ENCODE peak calls at places on chromosomes 13 and 19, in seven cellular contexts. E is HCT116, P is H1, T is SK-N-SH, V is K562, F is HepG2, H is GM12878. N is an unnamed sample.

GRCh38 chr13:97030705-97031452 is 36.6 kb upstream of the OXGR1 start:
- DNase-seq in P (no peak), V (peak), T (peak), H (no peak), F (peak), E (peak), N (peak)

GRCh38 chr19:51948979-51949378 is 21.7 kb downstream of the ZNF613 start:
- DNase-seq in P (no peak), F (no peak), T (peak), V (peak), H (no peak), E (no peak), N (no peak)

GRCh38 chr19:42251572-42251990 is 3.3 kb downstream of the ERF start:
- DNase-seq in P (no peak), V (no peak), E (no peak), F (no peak), H (no peak), T (no peak), N (no peak)

GRCh38 chr13:46168818-46169217 is 13.2 kb downstream of the LCP1 start:
- DNase-seq in H (no peak), E (no peak), V (no peak), T (no peak), F (no peak), P (no peak), N (no peak)

GRCh38 chr13:82878536-82878935 is 1003.7 kb downstream of the SLITRK1 start:
- DNase-seq in E (no peak), V (no peak), P (no peak), T (no peak), F (no peak), H (no peak), N (no peak)

GRCh38 chr13:27592865-27593264 is 27.5 kb downstream of the LNX2 start:
- DNase-seq in V (no peak), H (no peak), E (no peak), F (no peak), T (no peak), P (no peak), N (no peak)

GRCh38 chr13:37360556-37360955 is 238.0 kb downstream of the POSTN start:
- DNase-seq in H (no peak), E (no peak), F (no peak), V (no peak), P (no peak), T (no peak), N (no peak)

GRCh38 chr13:94433055-94433947 is 46.2 kb downstream of the DCT start:
- DNase-seq in E (no peak), T (no peak), H (no peak), V (peak), P (peak), F (peak), N (no peak)

GRCh38 chr19:35995655-35995993 is 636 bp downstream of the SDHAF1 start:
- DNase-seq in V (peak), P (peak), H (no peak), E (no peak), T (peak), F (peak), N (peak)

GRCh38 chr13:98957731-98958442 is 20.0 kb downstream of the DOCK9 start:
- DNase-seq in P (peak), T (no peak), E (no peak), F (no peak), H (no peak), V (no peak), N (no peak)

GRCh38 chr19:34066007-34066656 is 106.2 kb upstream of the LSM14A start:
- DNase-seq in P (no peak), F (no peak), V (no peak), H (no peak), E (no peak), T (no peak), N (no peak)

GRCh38 chr19:14472202-14472961 is 2.8 kb downstream of the PTGER1 start:
- DNase-seq in E (peak), F (no peak), T (peak), P (peak), V (peak), H (no peak), N (peak)

GRCh38 chr13:25881946-25882574 is 169.8 kb downstream of the SHISA2 start:
- DNase-seq in P (no peak), E (no peak), F (no peak), V (no peak), T (peak), H (no peak), N (no peak)

GRCh38 chr19:57946316-57946715 is 1.2 kb downstream of the ZNF256 start:
- DNase-seq in H (no peak), F (no peak), E (no peak), V (no peak), P (no peak), T (no peak), N (no peak)

GRCh38 chr13:34247596-34247995 is 429.6 kb downstream of the RFC3 start:
- DNase-seq in V (no peak), F (no peak), E (no peak), H (no peak), T (no peak), P (no peak), N (no peak)

GRCh38 chr19:10007811-10008211 is 2.5 kb downstream of the COL5A3 start:
- DNase-seq in H (no peak), P (no peak), V (no peak), T (peak), F (no peak), E (no peak), N (no peak)

GRCh38 chr13:49791214-49791752 is 1.2 kb downstream of the KPNA3 start:
- DNase-seq in V (no peak), F (peak), H (peak), T (peak), P (no peak), E (no peak), N (peak)

GRCh38 chr13:50410921-50411712 is 395.9 kb downstream of the KCNRG start:
- DNase-seq in V (peak), T (no peak), H (no peak), E (peak), F (peak), P (no peak), N (no peak)

GRCh38 chr13:48973845-48974431 is 1.8 kb upstream of the FNDC3A start:
- DNase-seq in P (no peak), V (no peak), H (no peak), E (no peak), F (no peak), T (no peak), N (no peak)

GRCh38 chr13:113917096-113917495 is 53.2 kb upstream of the GAS6 start:
- DNase-seq in P (no peak), V (no peak), H (no peak), T (no peak), E (no peak), F (no peak), N (no peak)

GRCh38 chr13:102328909-102329308 is 72.9 kb downstream of the FGF14 start:
- DNase-seq in H (no peak), F (no peak), T (no peak), E (no peak), P (no peak), V (no peak), N (no peak)

GRCh38 chr19:21908066-21908465 is 72.1 kb upstream of the ZNF43 start:
- DNase-seq in E (no peak), P (no peak), H (no peak), V (no peak), T (no peak), F (no peak), N (no peak)

GRCh38 chr19:33689886-33690285 is 68.1 kb downstream of the CHST8 start:
- DNase-seq in T (peak), V (no peak), P (no peak), H (no peak), F (no peak), E (no peak), N (no peak)

GRCh38 chr13:23751195-23751594 is 138.0 kb downstream of the MIPEP start:
- DNase-seq in H (peak), F (peak), T (no peak), V (no peak), P (no peak), E (no peak), N (no peak)

GRCh38 chr19:36032251-36033104 is at the start of gene CLIP3:
- DNase-seq in P (peak), F (no peak), V (no peak), H (no peak), E (no peak), T (peak), N (no peak)

GRCh38 chr13:30745917-30746686 is 10.8 kb downstream of the ALOX5AP start:
- DNase-seq in E (no peak), P (no peak), T (peak), V (no peak), H (no peak), F (peak), N (no peak)

GRCh38 chr13:114146173-114146572 is 13.8 kb upstream of the RASA3 start:
- DNase-seq in V (no peak), F (no peak), H (no peak), T (no peak), P (no peak), E (no peak), N (no peak)

GRCh38 chr19:18915639-18916038 is 3.5 kb downstream of the COPE start:
- DNase-seq in F (peak), P (peak), E (peak), H (no peak), T (peak), V (no peak), N (peak)

GRCh38 chr19:48835734-48836088 is 580 bp downstream of the HSD17B14 start:
- DNase-seq in T (peak), H (peak), E (peak), V (peak), P (peak), F (peak), N (peak)

GRCh38 chr13:30869491-30869890 is 36.6 kb upstream of the MEDAG start:
- DNase-seq in T (no peak), E (no peak), F (no peak), P (no peak), V (no peak), H (no peak), N (no peak)

GRCh38 chr13:78160793-78161192 is 242.2 kb upstream of the EDNRB start:
- DNase-seq in T (no peak), E (no peak), V (no peak), H (no peak), F (no peak), P (no peak), N (no peak)

GRCh38 chr13:75468098-75468497 is 13.9 kb downstream of the TBC1D4 start:
- DNase-seq in P (no peak), T (no peak), E (no peak), H (no peak), V (no peak), F (no peak), N (no peak)

GRCh38 chr19:57212109-57212508 is 18.7 kb upstream of the AURKC start:
- DNase-seq in F (no peak), E (no peak), V (no peak), T (no peak), P (no peak), H (no peak), N (no peak)

GRCh38 chr19:460877-461609 is at the start of gene SHC2:
- DNase-seq in F (no peak), H (no peak), T (peak), E (no peak), P (no peak), V (peak), N (no peak)

GRCh38 chr19:35932291-35932936 is 3.8 kb upstream of the LRFN3 start:
- DNase-seq in T (no peak), F (no peak), E (no peak), V (no peak), H (no peak), P (no peak), N (no peak)

GRCh38 chr13:94009696-94010095 is 469.8 kb downstream of the DCT start:
- DNase-seq in V (no peak), H (no peak), F (no peak), E (no peak), P (no peak), T (no peak), N (no peak)

GRCh38 chr13:106376411-106377112 is 158.9 kb downstream of the EFNB2 start:
- DNase-seq in P (no peak), V (no peak), F (no peak), E (peak), T (no peak), H (no peak), N (no peak)

GRCh38 chr19:49889687-49890348 is 6.9 kb downstream of the IL4I1 start:
- DNase-seq in F (no peak), E (peak), P (peak), T (peak), V (peak), H (no peak), N (no peak)

GRCh38 chr13:49633687-49634086 is 5.4 kb downstream of the ARL11 start:
- DNase-seq in V (no peak), T (no peak), E (no peak), P (no peak), F (no peak), H (no peak), N (no peak)

GRCh38 chr19:47378246-47378645 is 29.1 kb downstream of the DHX34 start:
- DNase-seq in P (no peak), H (no peak), F (no peak), E (no peak), T (no peak), V (no peak), N (no peak)

DNA sequence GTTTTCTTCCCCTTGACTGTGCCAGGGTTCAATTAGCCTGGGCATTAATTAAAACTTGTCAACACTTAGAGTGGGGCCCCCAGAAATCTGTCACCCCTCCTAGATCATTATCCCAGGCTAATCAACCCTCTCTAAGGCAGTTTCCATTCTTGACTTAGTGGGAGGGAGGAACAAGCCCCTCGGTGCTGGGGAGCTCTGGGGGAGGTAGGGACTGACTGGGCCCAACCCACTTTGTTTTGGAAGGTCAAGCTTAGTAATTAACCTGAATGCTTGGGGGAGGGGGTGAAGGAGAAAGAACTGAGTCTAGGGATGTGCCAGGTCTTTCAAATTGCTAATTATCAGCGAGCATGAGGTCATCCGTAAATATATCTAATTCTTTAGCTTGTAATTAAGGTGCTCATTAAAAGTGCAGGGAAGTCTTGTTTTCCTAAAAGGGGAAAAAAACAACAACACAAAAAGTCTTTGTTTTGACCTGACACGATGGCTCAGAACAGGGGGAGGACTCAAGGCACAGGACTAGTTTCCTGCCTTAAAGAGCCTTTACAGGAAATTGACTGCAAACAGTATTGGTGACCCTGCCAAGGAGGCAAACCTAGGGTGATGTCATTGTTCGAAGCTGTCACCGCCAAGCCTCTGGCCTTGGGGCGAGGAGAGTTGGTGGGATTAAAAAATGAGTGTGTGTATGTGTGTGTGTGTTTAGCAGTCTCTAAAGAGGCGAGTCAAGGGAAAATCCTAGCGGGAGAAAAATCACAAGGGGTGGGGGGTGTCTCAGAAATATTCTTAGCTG is 19.4 kb downstream of the ACTN4 start:
- DNase-seq in V (no peak), H (no peak), E (no peak), P (no peak), T (no peak), F (no peak), N (peak)
- TF ChIP-seq JUND in V (no peak), H (no peak), E (no peak), P (no peak), T (no peak), F (no peak), N (no peak)

GRCh38 chr19:46076951-46077814 is 36.4 kb upstream of the IGFL4 start:
- DNase-seq in T (peak), F (peak), E (peak), H (no peak), P (peak), V (peak), N (peak)
- TF ChIP-seq JUND in T (no peak), F (no peak), E (no peak), H (no peak), P (peak), V (peak), N (no peak)

GRCh38 chr19:11435057-11435832 is at the start of the genes ODAD3 and PRKCSH:
- DNase-seq in P (peak), F (peak), V (peak), T (peak), H (peak), E (peak), N (peak)

GRCh38 chr19:11434703-11435056 is 241 bp downstream of the ODAD3 start:
- DNase-seq in T (no peak), H (no peak), E (no peak), P (no peak), V (no peak), F (no peak), N (no peak)

GRCh38 chr19:11437955-11438354 is 2.5 kb downstream of the PRKCSH start:
- DNase-seq in E (no peak), V (no peak), H (no peak), P (no peak), F (no peak), T (no peak), N (no peak)

GRCh38 chr19:11435833-11436313 is 438 bp downstream of the PRKCSH start:
- DNase-seq in H (no peak), P (no peak), V (peak), F (no peak), T (peak), E (no peak), N (no peak)
- TF ChIP-seq JUND in H (no peak), P (no peak), V (no peak), F (no peak), T (no peak), E (no peak), N (no peak)

GRCh38 chr13:110470272-110471009 is 91.1 kb downstream of the RAB20 start:
- DNase-seq in V (no peak), F (no peak), E (no peak), P (no peak), H (no peak), T (peak), N (no peak)
- TF ChIP-seq JUND in V (no peak), F (no peak), E (no peak), P (no peak), H (no peak), T (no peak), N (no peak)

DNA sequence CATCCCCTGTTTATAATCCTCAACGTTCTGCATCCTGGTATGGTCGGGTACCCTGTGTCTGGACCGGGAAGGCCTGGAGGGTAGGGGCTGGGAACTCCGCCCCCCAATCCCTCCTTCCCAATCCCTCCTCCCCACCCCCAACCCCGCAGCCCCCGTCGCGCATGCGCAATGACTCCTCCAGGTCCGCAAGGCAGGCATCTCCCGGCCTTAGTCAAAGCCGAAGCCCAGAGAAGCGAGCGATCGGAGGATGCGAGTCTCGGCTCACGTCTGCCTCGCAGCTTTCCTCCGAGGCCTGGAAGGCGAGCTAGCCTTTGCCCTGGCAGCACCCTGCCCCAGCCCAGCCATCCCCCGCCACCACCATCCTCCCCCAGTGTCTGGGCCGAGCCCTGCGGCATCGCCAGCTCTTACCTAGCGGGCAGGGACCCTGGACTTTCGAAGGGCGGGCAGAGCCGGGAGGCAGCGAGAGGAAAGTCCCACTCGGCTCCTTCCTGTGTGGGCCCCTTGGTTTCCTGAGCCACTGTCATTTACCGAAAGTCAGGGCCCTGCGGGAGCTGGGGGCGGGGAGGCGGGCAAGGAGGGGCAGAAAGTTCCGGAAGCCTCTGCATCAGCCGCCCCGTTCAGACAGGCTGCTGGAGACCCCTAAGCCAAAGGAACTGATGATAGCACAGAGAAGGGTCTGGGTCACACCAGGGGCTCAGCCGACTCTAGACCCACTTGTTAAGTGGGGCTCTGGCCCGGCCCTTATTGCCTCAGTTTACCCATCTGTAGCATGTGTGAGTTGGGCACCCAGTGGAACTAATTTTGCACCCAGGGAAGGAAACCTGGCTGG is at the start of gene JAK3:
- DNase-seq in H (peak), E (no peak), F (peak), V (peak), P (peak), T (peak), N (no peak)
- TF ChIP-seq JUND in H (no peak), E (no peak), F (no peak), V (no peak), P (no peak), T (no peak), N (no peak)

DNA sequence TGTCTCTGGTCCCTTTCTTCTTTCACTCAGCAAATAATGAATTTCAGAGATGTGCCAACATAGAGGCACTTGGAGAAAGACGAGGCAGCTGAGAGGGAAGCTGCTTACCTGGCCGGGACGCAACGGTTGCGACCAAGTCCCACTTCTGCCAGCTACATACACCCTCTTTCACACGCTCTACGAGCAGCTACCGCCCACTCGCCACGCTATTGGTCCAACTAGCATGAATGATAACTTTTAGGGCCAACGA is 773 bp upstream of the CNOT3 start:
- DNase-seq in P (no peak), H (no peak), T (no peak), E (no peak), F (no peak), V (no peak), N (no peak)
- TF ChIP-seq JUND in P (no peak), H (no peak), T (no peak), E (no peak), F (no peak), V (no peak), N (no peak)

DNA sequence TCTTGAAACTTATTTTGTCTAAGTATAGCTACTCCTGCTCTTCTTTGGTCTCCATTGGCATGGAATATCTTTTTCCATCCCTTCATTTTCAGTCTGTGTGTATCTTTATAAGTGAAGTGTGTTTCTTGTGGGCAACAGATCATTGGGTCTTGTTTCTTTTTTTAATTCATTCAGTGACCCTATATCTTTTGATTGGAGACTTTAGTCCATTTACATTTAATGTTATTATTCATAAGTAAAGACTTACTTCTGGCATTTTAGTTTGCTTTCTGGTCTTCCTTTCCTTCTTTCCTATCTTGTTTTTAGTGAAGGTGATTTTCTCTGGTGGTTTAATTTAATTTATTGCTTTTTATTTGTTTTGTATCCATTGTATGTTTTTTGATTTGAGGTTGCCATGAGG is 19.8 kb downstream of the CD70 start:
- DNase-seq in V (no peak), T (no peak), F (no peak), H (no peak), E (no peak), P (no peak), N (no peak)
- TF ChIP-seq JUND in V (no peak), T (no peak), F (no peak), H (no peak), E (no peak), P (no peak), N (no peak)